ENCODE peak calls at places on chromosome 2, in five cellular contexts. Z is fibroblast of lung, G is IMR-90, R is A549, F is K562. S is an unnamed sample.

GRCh38 chr2:145757503-145758290 is 1237.8 kb upstream of the ZEB2 start:
- DNase-seq in Z (no peak), G (no peak), R (no peak), F (no peak), S (no peak)

GRCh38 chr2:198347349-198347748 is 543.0 kb downstream of the PLCL1 start:
- DNase-seq in Z (peak; percentile 1), G (no peak), R (no peak), F (no peak), S (no peak)

GRCh38 chr2:211928186-211928585 is 610.4 kb downstream of the ERBB4 start:
- DNase-seq in Z (no peak), G (no peak), R (no peak), F (no peak), S (no peak)

GRCh38 chr2:237326250-237327171 is 87.5 kb downstream of the COL6A3 start:
- DNase-seq in Z (peak; percentile 97), G (peak; percentile 87), R (no peak), F (no peak), S (no peak)

GRCh38 chr2:30710016-30710415 is 97.2 kb downstream of the CAPN13 start:
- DNase-seq in Z (no peak), G (no peak), R (no peak), F (no peak), S (no peak)

GRCh38 chr2:159073256-159073655 is 104.8 kb downstream of the TANC1 start:
- DNase-seq in Z (peak; percentile 56), G (peak; percentile 74), R (no peak), F (no peak), S (no peak)

GRCh38 chr2:218281449-218281848 is 10.9 kb downstream of the TMBIM1 start:
- DNase-seq in Z (peak; percentile 18), G (no peak), R (no peak), F (no peak), S (no peak)

GRCh38 chr2:238255146-238255545 is 15.3 kb upstream of the HES6 start:
- DNase-seq in Z (no peak), G (no peak), R (no peak), F (no peak), S (no peak)

GRCh38 chr2:159071190-159071915 is 102.9 kb downstream of the TANC1 start:
- DNase-seq in Z (no peak), G (peak; percentile 59), R (no peak), F (no peak), S (no peak)

GRCh38 chr2:108403494-108403893 is 25.7 kb downstream of the SULT1C4 start:
- DNase-seq in Z (peak; percentile 66), G (peak; percentile 73), R (peak; percentile 48), F (no peak), S (peak; percentile 23)

GRCh38 chr2:217956895-217957457 is 45.8 kb downstream of the TNS1 start:
- DNase-seq in Z (no peak), G (no peak), R (no peak), F (no peak), S (no peak)

GRCh38 chr2:67130526-67131309 is 266.4 kb upstream of the ETAA1 start:
- DNase-seq in Z (peak; percentile 95), G (peak; percentile 84), R (no peak), F (no peak), S (no peak)

GRCh38 chr2:23545391-23545790 is 160.4 kb downstream of the KLHL29 start:
- DNase-seq in Z (no peak), G (peak; percentile 63), R (no peak), F (no peak), S (no peak)

GRCh38 chr2:102264952-102265351 is 46.4 kb upstream of the IL1RL1 start:
- DNase-seq in Z (no peak), G (no peak), R (no peak), F (no peak), S (no peak)

GRCh38 chr2:200774920-200775319 is 36.8 kb upstream of the BZW1 start:
- DNase-seq in Z (no peak), G (no peak), R (no peak), F (no peak), S (no peak)

GRCh38 chr2:184004289-184004944 is 593.9 kb upstream of the ZNF804A start:
- DNase-seq in Z (no peak), G (no peak), R (no peak), F (no peak), S (no peak)

GRCh38 chr2:181573140-181573736 is 83.7 kb downstream of the CERKL start:
- DNase-seq in Z (peak; percentile 63), G (peak; percentile 50), R (peak; percentile 40), F (no peak), S (peak; percentile 51)

GRCh38 chr2:85981579-85982247 is 92.9 kb upstream of the ST3GAL5 start:
- DNase-seq in Z (no peak), G (no peak), R (no peak), F (no peak), S (no peak)

GRCh38 chr2:47900857-47901256 is 5.4 kb downstream of the FBXO11 start:
- DNase-seq in Z (no peak), G (no peak), R (no peak), F (no peak), S (no peak)
- H3K4me2 ChIP-seq in Z (no peak overlapping the region), G (no peak overlapping the region), R (no peak overlapping the region), F (no peak overlapping the region), S (no peak overlapping the region)

DNA sequence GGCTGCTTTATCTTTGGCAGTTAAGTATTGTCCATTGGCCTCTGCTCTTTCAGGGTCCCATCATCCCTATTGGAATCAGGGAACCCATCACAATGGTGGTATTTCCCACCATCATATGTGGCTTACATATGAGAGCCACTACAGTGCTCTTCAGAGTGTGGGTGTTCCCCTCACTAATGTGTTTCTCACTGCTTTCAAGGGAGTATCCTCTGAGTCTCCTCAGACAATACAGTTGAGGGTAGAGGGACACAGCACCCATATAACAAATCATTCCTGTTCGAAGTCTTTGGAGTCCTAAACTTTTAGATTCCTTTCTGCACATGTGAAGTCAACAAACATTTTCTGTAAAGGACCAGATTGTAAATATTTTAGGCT is 48.7 kb upstream of the DNAJC10 start:
- DNase-seq in Z (no peak), G (no peak), R (no peak), F (no peak), S (no peak)
- TF ChIP-seq CTCF in Z (no peak), G (no peak), R (no peak), F (no peak), S (no peak)

DNA sequence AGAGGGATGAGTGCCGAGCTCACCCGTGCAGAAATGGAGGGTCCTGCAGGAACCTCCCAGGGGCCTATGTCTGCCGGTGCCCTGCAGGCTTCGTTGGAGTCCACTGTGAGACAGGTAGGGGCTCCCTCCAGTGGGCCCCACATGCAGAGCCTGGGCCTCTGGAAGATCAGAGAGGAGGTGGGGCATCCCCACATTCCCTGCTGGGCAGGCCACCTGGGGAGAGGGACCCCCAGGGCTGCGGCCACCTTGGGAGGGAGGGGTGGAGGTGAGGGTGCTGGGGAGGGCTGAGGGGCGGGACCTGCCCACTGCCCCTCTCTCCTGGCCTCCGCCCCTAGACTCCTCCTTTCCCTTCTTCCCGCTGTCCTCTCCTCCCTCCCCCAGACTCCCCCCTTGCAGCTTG is 38.5 kb downstream of the MTERF4 start:
- DNase-seq in Z (no peak), G (no peak), R (no peak), F (no peak), S (no peak)
- H3K4me3 ChIP-seq in Z (no peak overlapping the region), G (no peak overlapping the region), R (peak overlapping the region; percentile 13), F (no peak overlapping the region), S (no peak overlapping the region)

DNA sequence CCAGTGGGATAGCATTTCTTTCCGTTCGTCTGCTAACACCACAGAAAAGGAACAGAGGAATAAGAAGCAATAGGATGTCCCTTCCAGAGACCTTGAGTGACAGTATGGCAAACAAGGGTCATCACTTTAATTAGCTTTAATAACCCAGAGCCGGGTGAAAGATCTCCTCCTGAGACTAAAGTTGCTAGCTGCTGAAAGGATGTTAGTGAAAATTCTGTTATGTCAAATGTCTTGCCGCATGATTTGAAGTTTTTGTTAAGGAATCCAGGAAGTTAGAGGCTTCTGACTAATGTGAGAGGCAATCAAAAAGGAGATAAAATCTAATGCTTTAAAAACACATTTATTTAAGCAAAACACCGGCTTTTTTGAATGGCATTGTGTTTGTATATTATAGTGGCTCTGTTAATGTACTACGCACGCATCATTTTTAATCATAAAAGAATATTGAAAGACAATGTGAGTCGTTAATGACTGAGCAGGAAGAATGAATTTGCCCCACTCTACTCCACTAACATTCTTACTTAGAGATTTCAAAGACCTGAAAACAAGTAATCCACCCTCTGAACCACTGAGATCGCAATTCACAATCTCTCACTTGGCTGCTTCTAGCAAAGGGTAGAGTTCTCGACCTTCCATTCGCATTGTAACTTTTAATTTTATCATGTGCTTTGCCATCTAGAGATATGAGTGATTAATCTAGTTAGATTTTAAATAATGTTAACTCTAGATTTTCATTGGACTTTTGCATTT is 536.6 kb downstream of the LRRTM4 start:
- DNase-seq in Z (no peak), G (no peak), R (no peak), F (no peak), S (peak; percentile 65)
- H3K4me2 ChIP-seq in Z (no peak overlapping the region), G (no peak overlapping the region), R (no peak overlapping the region), F (no peak overlapping the region), S (peak overlapping the region; percentile 70)

GRCh38 chr2:203928849-203929248 is 7.7 kb upstream of the ICOS start:
- DNase-seq in Z (peak; percentile 15), G (peak; percentile 5), R (no peak), F (no peak), S (no peak)
- TF ChIP-seq CTCF in Z (no peak), G (peak; percentile 35), R (peak; percentile 35), F (peak; percentile 8), S (peak; percentile 14)

DNA sequence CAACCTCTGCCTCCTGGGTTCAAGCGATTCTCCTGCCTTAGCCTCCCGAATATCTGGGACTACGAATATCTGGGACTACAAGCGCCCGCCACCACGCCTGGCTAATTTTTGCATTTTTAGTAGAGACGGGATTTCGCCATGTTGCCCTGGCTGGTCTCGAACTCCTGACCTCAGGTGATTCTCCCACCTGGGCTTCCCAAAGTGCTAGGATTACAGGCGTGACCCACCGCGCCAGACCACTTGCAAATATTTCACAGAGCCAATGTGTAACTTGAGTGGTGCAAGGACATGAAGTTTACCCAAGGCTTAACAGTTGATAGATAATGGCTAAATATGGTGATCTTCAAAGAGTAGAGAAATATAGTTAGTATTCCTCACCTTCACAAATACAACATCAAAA is 14.1 kb upstream of the MTIF2 start:
- DNase-seq in Z (no peak), G (no peak), R (no peak), F (no peak), S (no peak)
- H3K4me3 ChIP-seq in Z (no peak overlapping the region), G (no peak overlapping the region), R (peak overlapping the region; percentile 51), F (peak overlapping the region; percentile 66), S (no peak overlapping the region)

GRCh38 chr2:11596801-11597200 is 63.0 kb downstream of the GREB1 start:
- DNase-seq in Z (no peak), G (no peak), R (no peak), F (no peak), S (no peak)

GRCh38 chr2:11598228-11598731 is 64.4 kb downstream of the GREB1 start:
- DNase-seq in Z (no peak), G (no peak), R (no peak), F (no peak), S (no peak)

GRCh38 chr2:11597538-11598225 is 63.8 kb downstream of the GREB1 start:
- DNase-seq in Z (no peak), G (no peak), R (no peak), F (no peak), S (no peak)

GRCh38 chr2:11602563-11603182 is 67.3 kb downstream of the NTSR2 start:
- DNase-seq in Z (no peak), G (no peak), R (no peak), F (no peak), S (no peak)
- H3K4me2 ChIP-seq in Z (no peak overlapping the region), G (no peak overlapping the region), R (no peak overlapping the region), F (no peak overlapping the region), S (no peak overlapping the region)

S was measured in neural progenitor cell.